ENCODE peak calls at places on chromosomes 12 and 14, in seven cellular contexts. Q is Calu3, W is tibial artery, M is stomach, L is GM10248, D is thyroid gland, K is ovary. I is an unnamed sample.

GRCh38 chr12:9961901-9962300 is 9.3 kb upstream of the CLEC12A start:
- DNase-seq in L (no peak), M (no peak), W (no peak), D (no peak), K (no peak), Q (no peak), I (no peak)

GRCh38 chr12:71727958-71728357 is 26.7 kb upstream of the RAB21 start:
- DNase-seq in K (no peak), M (no peak), L (no peak), D (no peak), W (no peak), Q (no peak), I (no peak)

GRCh38 chr12:108468149-108468968 is 46.7 kb upstream of the FICD start:
- DNase-seq in Q (peak; percentile 44), D (no peak), K (no peak), M (no peak), W (no peak), L (peak; percentile 67), I (peak; percentile 59)

GRCh38 chr14:67934087-67934486 is 114.5 kb downstream of the RAD51B start:
- DNase-seq in W (no peak), Q (peak; percentile 27), K (no peak), L (peak; percentile 40), D (peak; percentile 28), M (no peak), I (peak; percentile 74)

GRCh38 chr12:120055639-120056038 is 60.9 kb downstream of the RAB35 start:
- DNase-seq in L (no peak), D (no peak), K (no peak), Q (no peak), M (no peak), W (no peak), I (peak; percentile 80)

GRCh38 chr14:71574976-71575375 is 357.3 kb upstream of the RGS6 start:
- DNase-seq in M (no peak), W (no peak), L (no peak), K (no peak), Q (no peak), D (peak; percentile 25), I (peak; percentile 44)

GRCh38 chr12:64097346-64098105 is 124.6 kb downstream of the KICS2 start:
- DNase-seq in D (no peak), K (no peak), W (no peak), M (no peak), Q (no peak), L (no peak), I (no peak)

GRCh38 chr12:103657331-103657730 is 70.3 kb downstream of the STAB2 start:
- DNase-seq in L (no peak), D (no peak), W (no peak), Q (no peak), K (no peak), M (no peak), I (peak; percentile 13)

GRCh38 chr12:118979763-118980406 is 1.5 kb upstream of the SRRM4 start:
- DNase-seq in D (peak; percentile 40), M (peak; percentile 46), Q (peak; percentile 60), K (no peak), L (peak; percentile 73), W (no peak), I (no peak)

GRCh38 chr12:78088391-78088832 is 257.7 kb downstream of the NAV3 start:
- DNase-seq in M (no peak), D (no peak), K (no peak), L (peak; percentile 8), Q (no peak), W (no peak), I (peak; percentile 15)

GRCh38 chr14:34718750-34719304 is 4.4 kb upstream of the CFL2 start:
- DNase-seq in D (no peak), M (no peak), W (no peak), Q (no peak), K (no peak), L (no peak), I (no peak)

GRCh38 chr14:52786887-52787286 is 4.5 kb downstream of the GNPNAT1 start:
- DNase-seq in Q (no peak), L (no peak), W (no peak), M (no peak), K (no peak), D (no peak), I (no peak)

GRCh38 chr12:113059071-113059595 is 2.6 kb downstream of the DTX1 start:
- DNase-seq in M (no peak), D (no peak), L (no peak), W (no peak), K (no peak), Q (no peak), I (no peak)

GRCh38 chr12:104742551-104742961 is 215.5 kb downstream of the SLC41A2 start:
- DNase-seq in M (peak; percentile 44), L (no peak), W (peak; percentile 50), D (peak; percentile 69), K (no peak), Q (no peak), I (no peak)

GRCh38 chr12:28367326-28367725 is 177.1 kb downstream of the CCDC91 start:
- DNase-seq in L (no peak), Q (no peak), K (no peak), D (no peak), M (no peak), W (no peak), I (no peak)

GRCh38 chr12:41769810-41770209 is 374.9 kb downstream of the GXYLT1 start:
- DNase-seq in L (no peak), W (no peak), D (no peak), M (no peak), Q (no peak), K (no peak), I (no peak)

GRCh38 chr12:6335451-6336078 is 6.3 kb downstream of the TNFRSF1A start:
- DNase-seq in L (peak; percentile 92), Q (peak; percentile 80), W (peak; percentile 85), D (peak; percentile 73), M (peak; percentile 81), K (peak; percentile 82), I (peak; percentile 85)

GRCh38 chr12:16165506-16165905 is 112.0 kb downstream of the SLC15A5 start:
- DNase-seq in D (peak; percentile 55), W (peak; percentile 67), Q (peak; percentile 56), K (no peak), L (no peak), M (peak; percentile 36), I (peak; percentile 70)

GRCh38 chr14:96158735-96159134 is 45.9 kb upstream of the BDKRB2 start:
- DNase-seq in M (peak; percentile 16), K (no peak), Q (no peak), W (no peak), D (no peak), L (no peak), I (no peak)

GRCh38 chr12:108645686-108646596 is 12.2 kb upstream of the SELPLG start:
- DNase-seq in M (no peak), D (no peak), L (no peak), Q (no peak), W (no peak), K (no peak), I (no peak)

GRCh38 chr14:25868521-25869314 is 729.1 kb downstream of the NOVA1 start:
- DNase-seq in L (no peak), W (no peak), M (no peak), D (no peak), Q (no peak), K (no peak), I (no peak)

GRCh38 chr14:50060871-50061663 is 55.3 kb downstream of the VCPKMT start:
- DNase-seq in W (peak; percentile 82), M (no peak), L (peak; percentile 46), D (no peak), Q (peak; percentile 57), K (peak; percentile 44), I (peak; percentile 96)

GRCh38 chr12:91893476-91893875 is 252.2 kb downstream of the BTG1 start:
- DNase-seq in Q (peak; percentile 16), K (no peak), L (no peak), M (no peak), W (no peak), D (no peak), I (peak; percentile 3)

GRCh38 chr12:62210422-62210821 is 49.8 kb upstream of the USP15 start:
- DNase-seq in W (peak; percentile 47), Q (peak; percentile 51), K (peak; percentile 55), M (peak; percentile 33), L (peak; percentile 35), D (peak; percentile 41), I (peak; percentile 62)

GRCh38 chr14:31243860-31244259 is 36.3 kb upstream of the HECTD1 start:
- DNase-seq in D (no peak), Q (peak; percentile 88), K (no peak), L (no peak), M (peak; percentile 64), W (no peak), I (peak; percentile 93)

DNA sequence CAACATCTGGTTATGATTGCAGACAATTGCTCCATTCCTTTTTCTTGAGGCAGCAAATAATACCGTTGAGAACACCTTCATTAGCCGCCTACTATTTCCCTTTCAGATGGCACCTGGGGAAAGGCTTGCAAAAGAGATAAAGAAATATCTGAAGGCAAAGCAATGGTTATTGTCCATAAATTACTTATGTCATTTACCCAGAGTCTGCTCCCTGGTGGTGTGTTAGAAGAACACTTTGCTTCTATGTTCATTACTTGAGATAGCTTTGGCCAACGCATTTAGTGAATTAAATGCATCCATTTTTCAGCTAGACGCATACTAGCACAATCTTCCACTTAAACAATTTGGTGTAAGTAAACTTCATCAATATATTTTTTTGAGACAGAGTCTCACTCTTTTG is 377.7 kb downstream of the KCNH5 start:
- DNase-seq in L (no peak), D (no peak), K (no peak), W (no peak), Q (no peak), M (no peak), I (no peak)
- TF ChIP-seq CTCF in L (no peak), D (no peak), K (no peak), W (no peak), Q (no peak), M (no peak), I (no peak)

GRCh38 chr14:93648440-93649168 is 139.7 kb downstream of the PRIMA1 start:
- DNase-seq in Q (peak; percentile 29), D (no peak), K (no peak), M (no peak), W (no peak), L (no peak), I (peak; percentile 48)
- TF ChIP-seq CTCF in Q (no peak), D (no peak), K (no peak), M (peak; percentile 16), W (peak; percentile 23), L (peak; percentile 34), I (peak; percentile 22)

DNA sequence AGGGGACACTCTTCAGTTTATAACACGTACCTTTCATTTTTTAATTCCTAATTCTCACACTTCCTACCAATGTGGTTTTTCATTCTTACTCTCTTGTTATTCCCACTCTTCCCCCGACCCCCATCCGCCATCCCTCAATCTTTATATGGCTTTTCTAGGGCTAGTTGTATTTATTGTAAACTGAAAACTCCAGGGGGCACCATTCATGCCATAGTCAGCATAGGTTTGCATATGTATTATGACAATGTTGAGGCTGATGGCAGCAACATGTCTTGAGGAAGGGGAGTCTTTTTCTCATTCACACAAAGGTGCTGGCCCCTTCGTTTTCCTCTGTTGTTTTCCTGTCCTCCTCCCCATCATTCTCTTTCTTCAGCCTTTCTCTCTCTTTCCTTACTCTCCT is 27.7 kb upstream of the LTA4H start:
- DNase-seq in D (no peak), W (no peak), L (no peak), M (no peak), K (no peak), Q (no peak), I (peak; percentile 38)
- TF ChIP-seq CTCF in D (no peak), W (no peak), L (no peak), M (no peak), K (no peak), Q (no peak), I (peak; percentile 8)

DNA sequence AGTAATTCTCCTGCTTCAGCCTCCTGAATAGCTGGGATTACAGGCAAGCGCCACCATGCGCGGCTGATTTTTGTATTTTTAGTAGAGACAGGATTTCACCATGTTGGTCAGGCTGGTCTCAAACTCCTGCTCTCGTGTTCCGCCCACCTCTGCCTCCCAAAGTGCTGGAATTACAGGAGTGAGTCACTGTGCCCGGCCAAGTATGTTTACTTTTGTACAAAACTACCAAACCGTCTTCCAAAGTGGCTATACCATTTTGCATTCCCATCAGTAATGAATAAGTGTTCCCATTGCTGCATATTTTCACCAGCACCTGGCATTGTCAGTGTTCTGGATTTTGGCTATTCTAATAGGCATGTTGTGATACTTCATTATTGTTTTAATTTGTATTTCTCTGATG is 8.4 kb upstream of the KRT6A start:
- DNase-seq in K (no peak), Q (no peak), M (no peak), L (no peak), D (no peak), W (no peak), I (peak; percentile 73)
- TF ChIP-seq CTCF in K (no peak), Q (no peak), M (no peak), L (no peak), D (no peak), W (no peak), I (no peak)

I was measured in MCF 10A.